ENCODE peak calls at places on chromosomes 13 and 19, in ten cellular contexts. R is glutamatergic neuron, T is adrenal gland, Z is neural crest cell, L is neural progenitor cell, U is left ventricle myocardium inferior, J is PC-9, N is heart right ventricle, D is AG10803, K is GM10248. W is an unnamed sample.

GRCh38 chr19:45470147-45471081 is 2.6 kb downstream of the FOSB start:
- DNase-seq in K (no peak), D (peak; percentile 62), Z (no peak), U (no peak), R (no peak), J (peak; percentile 82), L (no peak), N (no peak), T (peak; percentile 64), W (no peak)

GRCh38 chr13:74256969-74257368 is 122.8 kb upstream of the KLF12 start:
- DNase-seq in U (no peak), Z (no peak), K (no peak), L (no peak), D (no peak), R (no peak), N (peak; percentile 23), T (no peak), J (no peak), W (no peak)

GRCh38 chr19:2273356-2274184 is 8.4 kb downstream of the PEAK3 start:
- DNase-seq in R (peak; percentile 92), D (peak; percentile 63), Z (peak; percentile 94), J (peak; percentile 49), U (peak; percentile 78), L (peak; percentile 95), T (peak; percentile 75), K (peak; percentile 90), N (peak; percentile 71), W (peak; percentile 91)

GRCh38 chr19:5943623-5944022 is 29.6 kb downstream of the CAPS start:
- DNase-seq in K (no peak), J (no peak), U (no peak), L (no peak), N (no peak), Z (no peak), D (peak; percentile 47), T (no peak), R (no peak), W (no peak)

GRCh38 chr13:42747399-42747873 is 33.9 kb upstream of the FAM216B start:
- DNase-seq in L (no peak), Z (no peak), U (no peak), J (peak; percentile 93), D (peak; percentile 97), K (no peak), N (no peak), T (no peak), R (no peak), W (no peak)

GRCh38 chr19:51002542-51003311 is 1.3 kb upstream of the KLK8 start:
- DNase-seq in L (peak; percentile 74), J (peak; percentile 94), T (no peak), D (no peak), U (no peak), Z (no peak), R (peak; percentile 43), N (no peak), K (peak; percentile 62), W (no peak)

GRCh38 chr13:110841846-110842245 is 73.0 kb downstream of the ANKRD10 start:
- DNase-seq in U (no peak), T (no peak), N (no peak), D (no peak), R (no peak), K (no peak), Z (no peak), L (no peak), J (peak; percentile 73), W (no peak)

GRCh38 chr13:76048675-76049396 is 412.7 kb downstream of the LMO7 start:
- DNase-seq in T (no peak), U (no peak), L (no peak), K (no peak), J (no peak), R (no peak), D (no peak), Z (no peak), N (no peak), W (no peak)

GRCh38 chr19:33259532-33259931 is 33.9 kb upstream of the SLC7A10 start:
- DNase-seq in K (no peak), N (no peak), U (no peak), D (no peak), J (no peak), R (no peak), Z (no peak), T (no peak), L (no peak), W (no peak)

GRCh38 chr19:1407662-1408299 is 395 bp downstream of the DAZAP1 start:
- DNase-seq in K (peak; percentile 67), U (peak; percentile 44), D (no peak), Z (no peak), J (no peak), N (no peak), R (no peak), T (no peak), L (no peak), W (no peak)

GRCh38 chr13:99151516-99151915 is 49.1 kb upstream of the UBAC2 start:
- DNase-seq in R (no peak), T (peak; percentile 30), D (peak; percentile 59), J (peak; percentile 95), K (no peak), N (no peak), U (no peak), Z (no peak), L (no peak), W (no peak)

GRCh38 chr19:19749332-19750130 is 16.6 kb upstream of the ZNF14 start:
- DNase-seq in U (no peak), R (no peak), N (no peak), K (no peak), D (no peak), L (no peak), Z (no peak), T (no peak), J (no peak), W (no peak)

GRCh38 chr19:18468517-18468916 is 30.6 kb upstream of the ISYNA1 start:
- DNase-seq in T (no peak), U (no peak), J (no peak), D (no peak), Z (no peak), N (no peak), L (no peak), R (no peak), K (no peak), W (no peak)

GRCh38 chr13:50587122-50587521 is 256.4 kb downstream of the DLEU7 start:
- DNase-seq in R (no peak), K (no peak), U (no peak), L (no peak), T (no peak), N (no peak), J (no peak), Z (no peak), D (no peak), W (no peak)

GRCh38 chr13:37141011-37141410 is 35.5 kb upstream of the CSNK1A1L start:
- DNase-seq in D (no peak), Z (no peak), U (no peak), N (no peak), L (no peak), R (no peak), J (no peak), K (no peak), T (no peak), W (no peak)

GRCh38 chr19:6753178-6754031 is 13.8 kb downstream of the SH2D3A start:
- DNase-seq in L (peak; percentile 97), K (peak; percentile 91), U (peak; percentile 78), J (no peak), T (peak; percentile 89), D (peak; percentile 51), Z (peak; percentile 63), N (peak; percentile 68), R (peak; percentile 86), W (peak; percentile 71)

GRCh38 chr19:19134687-19135158 is 3.6 kb downstream of the TMEM161A start:
- DNase-seq in D (no peak), K (no peak), N (peak; percentile 86), Z (no peak), T (peak; percentile 66), J (no peak), L (peak; percentile 55), U (peak; percentile 82), R (peak; percentile 68), W (no peak)

GRCh38 chr19:38319421-38320258 is at the start of gene KCNK6:
- DNase-seq in Z (peak; percentile 16), J (no peak), N (peak; percentile 56), T (peak; percentile 37), D (peak; percentile 15), R (peak; percentile 59), L (peak; percentile 78), K (no peak), U (peak; percentile 46), W (peak; percentile 38)

GRCh38 chr19:38317104-38317612 is 1.4 kb upstream of the YIF1B start:
- DNase-seq in N (no peak), Z (no peak), R (no peak), D (no peak), U (no peak), T (no peak), J (no peak), K (no peak), L (no peak), W (no peak)

GRCh38 chr19:38316477-38317067 is 825 bp upstream of the YIF1B start:
- DNase-seq in D (no peak), Z (no peak), R (no peak), K (no peak), U (no peak), N (no peak), L (no peak), J (no peak), T (no peak), W (no peak)

GRCh38 chr19:38318595-38319142 is 976 bp upstream of the KCNK6 start:
- DNase-seq in Z (no peak), D (no peak), J (no peak), K (no peak), L (no peak), T (no peak), R (no peak), U (peak; percentile 55), N (peak; percentile 69), W (no peak)

GRCh38 chr19:38315657-38316476 is at the start of gene YIF1B:
- DNase-seq in Z (peak; percentile 90), J (peak; percentile 94), U (peak; percentile 96), K (peak; percentile 98), D (peak; percentile 97), N (peak; percentile 97), R (peak; percentile 96), L (peak; percentile 98), T (peak; percentile 97), W (peak; percentile 91)
- TF ChIP-seq CTCF in Z (no peak), J (no peak), U (no peak), K (no peak), D (no peak), N (no peak), R (no peak), L (no peak), T (no peak), W (no peak)

GRCh38 chr19:17075860-17076538 is 422 bp downstream of the MYO9B start:
- DNase-seq in Z (no peak), K (peak; percentile 38), J (no peak), D (no peak), T (peak; percentile 42), L (peak; percentile 56), R (no peak), U (peak; percentile 36), N (peak; percentile 49), W (no peak)
- TF ChIP-seq CTCF in Z (no peak), K (no peak), J (no peak), D (no peak), T (no peak), L (no peak), R (no peak), U (no peak), N (no peak), W (no peak)

GRCh38 chr13:39284801-39285388 is 246.6 kb downstream of the NHLRC3 start:
- DNase-seq in L (peak; percentile 15), D (no peak), R (no peak), Z (no peak), K (no peak), T (no peak), U (peak; percentile 27), J (no peak), N (no peak), W (no peak)
- TF ChIP-seq CTCF in L (peak; percentile 37), D (no peak), R (no peak), Z (no peak), K (no peak), T (no peak), U (peak; percentile 32), J (no peak), N (peak; percentile 6), W (no peak)

GRCh38 chr19:30001794-30002193 is 59.8 kb downstream of the URI1 start:
- DNase-seq in L (no peak), R (no peak), J (no peak), K (no peak), N (no peak), D (no peak), Z (no peak), U (no peak), T (no peak), W (peak; percentile 10)
- TF ChIP-seq CTCF in L (peak; percentile 22), R (no peak), J (no peak), K (no peak), N (no peak), D (no peak), Z (peak; percentile 50), U (no peak), T (no peak), W (peak; percentile 19)

W was measured in endothelial cell.